ENCODE peak calls at places on chromosomes 5 and 9, in five cellular contexts. M is NCI-H1092, X is epithelial cell of esophagus, V is HL-60, A is cardiac fibroblast. P is an unnamed sample.

GRCh38 chr9:17065062-17065461 is 69.8 kb upstream of the CNTLN start:
- DNase-seq in M (peak; percentile 73), X (peak; percentile 5), V (no peak), A (peak; percentile 51), P (no peak)

GRCh38 chr9:113591899-113592625 is 128.5 kb downstream of the RGS3 start:
- DNase-seq in M (no peak), X (no peak), V (no peak), A (no peak), P (no peak)

GRCh38 chr5:148457183-148457620 is 73.4 kb downstream of the FBXO38 start:
- DNase-seq in M (no peak), X (peak; percentile 41), V (peak; percentile 21), A (no peak), P (no peak)

GRCh38 chr5:72138943-72139467 is 31.7 kb downstream of the MAP1B start:
- DNase-seq in M (no peak), X (peak; percentile 87), V (peak; percentile 1), A (peak; percentile 97), P (peak; percentile 84)

GRCh38 chr9:91085499-91086291 is 276.0 kb downstream of the AUH start:
- DNase-seq in M (no peak), X (peak; percentile 47), V (peak; percentile 88), A (peak; percentile 11), P (no peak)

GRCh38 chr5:168288349-168289245 is 2.8 kb upstream of the WWC1 start:
- DNase-seq in M (no peak), X (peak; percentile 96), V (no peak), A (no peak), P (no peak)

GRCh38 chr5:59713488-59713844 is 180.1 kb downstream of the PDE4D start:
- DNase-seq in M (no peak), X (no peak), V (no peak), A (no peak), P (no peak)

GRCh38 chr5:92518318-92518913 is 1062.6 kb downstream of the NR2F1-AS1 start:
- DNase-seq in M (no peak), X (peak; percentile 79), V (no peak), A (peak; percentile 75), P (no peak)

GRCh38 chr5:76351577-76351976 is 51.5 kb upstream of the IQGAP2 start:
- DNase-seq in M (no peak), X (no peak), V (no peak), A (no peak), P (no peak)

GRCh38 chr5:136114406-136115132 is 18.1 kb upstream of the SMAD5 start:
- DNase-seq in M (no peak), X (peak; percentile 83), V (no peak), A (no peak), P (no peak)

GRCh38 chr5:158938181-158938580 is 161.5 kb downstream of the EBF1 start:
- DNase-seq in M (no peak), X (no peak), V (no peak), A (no peak), P (no peak)

GRCh38 chr9:117411547-117411946 is 3.3 kb downstream of the ASTN2 start:
- DNase-seq in M (peak; percentile 47), X (peak; percentile 14), V (peak; percentile 3), A (peak; percentile 12), P (no peak)

GRCh38 chr5:36438765-36439501 is 137.2 kb upstream of the RANBP3L start:
- DNase-seq in M (no peak), X (no peak), V (no peak), A (no peak), P (no peak)

GRCh38 chr9:100290714-100291113 is 62.0 kb downstream of the TEX10 start:
- DNase-seq in M (no peak), X (no peak), V (no peak), A (no peak), P (no peak)

GRCh38 chr9:136244116-136244775 is 1.4 kb downstream of the QSOX2 start:
- DNase-seq in M (no peak), X (no peak), V (peak; percentile 44), A (no peak), P (no peak)

GRCh38 chr9:11701706-11702105 is 991.5 kb upstream of the TYRP1 start:
- DNase-seq in M (no peak), X (no peak), V (no peak), A (no peak), P (no peak)

GRCh38 chr9:91935805-91936204 is 14.2 kb downstream of the ROR2 start:
- DNase-seq in M (no peak), X (no peak), V (no peak), A (no peak), P (no peak)

GRCh38 chr5:144774247-144774646 is 603.6 kb downstream of the KCTD16 start:
- DNase-seq in M (no peak), X (no peak), V (no peak), A (no peak), P (no peak)

GRCh38 chr9:92530893-92531292 is 4.9 kb downstream of the ECM2 start:
- DNase-seq in M (no peak), X (no peak), V (no peak), A (no peak), P (no peak)

GRCh38 chr5:90345684-90346083 is 63.9 kb downstream of the CETN3 start:
- DNase-seq in M (no peak), X (no peak), V (no peak), A (no peak), P (no peak)

GRCh38 chr5:158910782-158911692 is 188.7 kb downstream of the EBF1 start:
- DNase-seq in M (no peak), X (peak; percentile 63), V (no peak), A (peak; percentile 78), P (no peak)

GRCh38 chr9:89743576-89744254 is 138.9 kb downstream of the GADD45G start:
- DNase-seq in M (no peak), X (no peak), V (no peak), A (no peak), P (no peak)

GRCh38 chr9:97703437-97704326 is 6.5 kb upstream of the XPA start:
- DNase-seq in M (peak; percentile 18), X (peak; percentile 91), V (no peak), A (peak; percentile 93), P (peak; percentile 72)

GRCh38 chr5:54881286-54882005 is 103.9 kb downstream of the ESM1 start:
- DNase-seq in M (no peak), X (peak; percentile 99), V (no peak), A (no peak), P (no peak)

GRCh38 chr5:16934123-16934522 is 2.0 kb downstream of the MYO10 start:
- DNase-seq in M (no peak), X (peak; percentile 73), V (peak; percentile 69), A (peak; percentile 84), P (no peak)

GRCh38 chr5:11588803-11589202 is 315.4 kb downstream of the CTNND2 start:
- DNase-seq in M (no peak), X (no peak), V (no peak), A (no peak), P (no peak)

GRCh38 chr5:127011151-127011550 is 19.2 kb downstream of the MARCHF3 start:
- DNase-seq in M (no peak), X (peak; percentile 88), V (no peak), A (peak; percentile 90), P (peak; percentile 76)

GRCh38 chr5:137072376-137073174 is 426.6 kb downstream of the SPOCK1 start:
- DNase-seq in M (no peak), X (peak; percentile 29), V (no peak), A (peak; percentile 57), P (peak; percentile 40)

P was measured in GM04503.